ENCODE peak calls at places on chromosome 17, in ten cellular contexts. V is GM23338, B is Panc1, Q is stomach, M is transverse colon, J is SK-N-SH, W is SK-N-MC, I is spleen, A is sigmoid colon, N is K562. X is an unnamed sample. For H3K36me3, the result is how much of the 10 kb centered on the place peaks cover.

GRCh38 chr17:61400058-61400785 is 579 bp downstream of the TBX2 start:
- DNase-seq in V (peak), B (no peak), Q (no peak), M (no peak), J (peak), W (no peak), I (no peak), A (peak), N (no peak), X (no peak)

GRCh38 chr17:64441772-64442549 is 7.0 kb upstream of the MILR1 start:
- DNase-seq in V (no peak), B (no peak), Q (no peak), M (peak), J (no peak), W (peak), I (peak), A (peak), N (no peak), X (no peak)

GRCh38 chr17:4551141-4551540 is 4.0 kb downstream of the MYBBP1A start:
- DNase-seq in V (peak), B (no peak), Q (no peak), M (no peak), J (peak), W (no peak), I (peak), A (no peak), N (no peak), X (no peak)

GRCh38 chr17:48841395-48841831 is 10.6 kb downstream of the CALCOCO2 start:
- DNase-seq in V (no peak), B (no peak), Q (no peak), M (no peak), J (no peak), W (no peak), I (no peak), A (no peak), N (no peak), X (no peak)

GRCh38 chr17:50290074-50290702 is 15.9 kb downstream of the TMEM92 start:
- DNase-seq in V (no peak), B (peak), Q (peak), M (peak), J (no peak), W (no peak), I (no peak), A (peak), N (no peak), X (peak)

GRCh38 chr17:17849863-17850373 is 13.1 kb upstream of the SREBF1 start:
- DNase-seq in V (peak), B (no peak), Q (peak), M (peak), J (peak), W (peak), I (peak), A (no peak), N (peak), X (no peak)

GRCh38 chr17:48503747-48504146 is 27.1 kb downstream of the HOXB1 start:
- DNase-seq in V (no peak), B (no peak), Q (no peak), M (no peak), J (no peak), W (no peak), I (no peak), A (no peak), N (no peak), X (no peak)

GRCh38 chr17:37483311-37484039 is 6.2 kb upstream of the DUSP14 start:
- DNase-seq in V (peak), B (no peak), Q (no peak), M (peak), J (peak), W (no peak), I (no peak), A (peak), N (peak), X (no peak)

GRCh38 chr17:2707721-2708584 is 3.6 kb downstream of the CLUH start:
- DNase-seq in V (peak), B (no peak), Q (peak), M (peak), J (peak), W (no peak), I (peak), A (peak), N (peak), X (no peak)

GRCh38 chr17:59001158-59001814 is 105.4 kb downstream of the TRIM37 start:
- DNase-seq in V (peak), B (no peak), Q (peak), M (peak), J (no peak), W (no peak), I (peak), A (no peak), N (peak), X (no peak)

GRCh38 chr17:32503251-32504165 is 16.7 kb downstream of the CDK5R1 start:
- DNase-seq in V (no peak), B (no peak), Q (no peak), M (peak), J (no peak), W (no peak), I (peak), A (no peak), N (no peak), X (no peak)

GRCh38 chr17:78263063-78263735 is 31.8 kb downstream of the TMEM235 start:
- DNase-seq in V (no peak), B (no peak), Q (peak), M (peak), J (peak), W (no peak), I (peak), A (no peak), N (peak), X (no peak)

GRCh38 chr17:15404116-15404730 is 62.8 kb upstream of the TEKT3 start:
- DNase-seq in V (no peak), B (no peak), Q (no peak), M (no peak), J (no peak), W (no peak), I (no peak), A (no peak), N (no peak), X (no peak)

GRCh38 chr17:37614391-37614790 is 5.2 kb upstream of the SYNRG start:
- DNase-seq in V (no peak), B (no peak), Q (no peak), M (no peak), J (no peak), W (no peak), I (no peak), A (no peak), N (no peak), X (no peak)

GRCh38 chr17:48241131-48241591 is 133.6 kb downstream of the SNX11 start:
- DNase-seq in V (no peak), B (peak), Q (no peak), M (no peak), J (no peak), W (no peak), I (no peak), A (peak), N (peak), X (no peak)

GRCh38 chr17:65522751-65523404 is 38.6 kb downstream of the AXIN2 start:
- DNase-seq in V (no peak), B (no peak), Q (no peak), M (no peak), J (no peak), W (no peak), I (no peak), A (no peak), N (no peak), X (no peak)

GRCh38 chr17:70317416-70317815 is 148.1 kb downstream of the KCNJ2 start:
- DNase-seq in V (no peak), B (no peak), Q (no peak), M (no peak), J (no peak), W (no peak), I (no peak), A (no peak), N (no peak), X (no peak)

GRCh38 chr17:37096071-37096470 is 147.3 kb downstream of the AATF start:
- DNase-seq in V (no peak), B (no peak), Q (no peak), M (no peak), J (no peak), W (no peak), I (no peak), A (no peak), N (no peak), X (no peak)

GRCh38 chr17:49881054-49881402 is 33.2 kb upstream of the TAC4 start:
- DNase-seq in V (peak), B (no peak), Q (no peak), M (no peak), J (no peak), W (no peak), I (no peak), A (no peak), N (no peak), X (no peak)

GRCh38 chr17:43446773-43447172 is 37.0 kb upstream of the DHX8 start:
- DNase-seq in V (no peak), B (no peak), Q (no peak), M (no peak), J (no peak), W (no peak), I (no peak), A (no peak), N (no peak), X (no peak)

GRCh38 chr17:15409721-15410247 is 57.6 kb downstream of the CDRT4 start:
- DNase-seq in V (no peak), B (no peak), Q (no peak), M (peak), J (no peak), W (no peak), I (no peak), A (peak), N (no peak), X (no peak)

GRCh38 chr17:16415031-16415924 is at the start of gene TRPV2:
- DNase-seq in V (peak), B (no peak), Q (peak), M (peak), J (peak), W (no peak), I (peak), A (no peak), N (peak), X (no peak)

GRCh38 chr17:74240637-74241036 is 27.3 kb downstream of the TTYH2 start:
- DNase-seq in V (no peak), B (no peak), Q (no peak), M (no peak), J (no peak), W (peak), I (no peak), A (no peak), N (no peak), X (no peak)

GRCh38 chr17:49746791-49747490 is 17.0 kb downstream of the FAM117A start:
- DNase-seq in V (peak), B (no peak), Q (no peak), M (peak), J (no peak), W (no peak), I (no peak), A (no peak), N (no peak), X (no peak)

GRCh38 chr17:73498176-73498575 is 146.1 kb downstream of the SDK2 start:
- DNase-seq in V (no peak), B (no peak), Q (no peak), M (no peak), J (no peak), W (no peak), I (peak), A (no peak), N (no peak), X (no peak)

GRCh38 chr17:77849203-77849602 is 109.3 kb upstream of the TNRC6C start:
- DNase-seq in V (no peak), B (no peak), Q (no peak), M (no peak), J (no peak), W (no peak), I (no peak), A (no peak), N (no peak), X (no peak)

GRCh38 chr17:29165800-29166506 is 14.2 kb downstream of the MYO18A start:
- DNase-seq in V (peak), B (no peak), Q (no peak), M (no peak), J (no peak), W (no peak), I (peak), A (no peak), N (no peak), X (no peak)

GRCh38 chr17:76371656-76372628 is 12.5 kb upstream of the SPHK1 start:
- DNase-seq in V (no peak), B (no peak), Q (no peak), M (no peak), J (no peak), W (no peak), I (no peak), A (no peak), N (no peak), X (no peak)

GRCh38 chr17:47915667-47916242 is 19.7 kb downstream of the SP2 start:
- DNase-seq in V (no peak), B (no peak), Q (no peak), M (no peak), J (no peak), W (no peak), I (no peak), A (no peak), N (no peak), X (no peak)

GRCh38 chr17:54117452-54117851 is 294.7 kb downstream of the KIF2B start:
- DNase-seq in V (peak), B (no peak), Q (no peak), M (no peak), J (no peak), W (no peak), I (no peak), A (no peak), N (no peak), X (no peak)

GRCh38 chr17:75349589-75349988 is 55.9 kb downstream of the GRB2 start:
- DNase-seq in V (no peak), B (no peak), Q (no peak), M (no peak), J (no peak), W (no peak), I (no peak), A (no peak), N (no peak), X (no peak)

GRCh38 chr17:75350706-75351105 is 54.8 kb downstream of the GRB2 start:
- DNase-seq in V (peak), B (no peak), Q (no peak), M (no peak), J (no peak), W (no peak), I (no peak), A (no peak), N (no peak), X (no peak)

GRCh38 chr17:75353176-75353575 is 52.3 kb downstream of the GRB2 start:
- DNase-seq in V (no peak), B (no peak), Q (no peak), M (no peak), J (no peak), W (no peak), I (no peak), A (no peak), N (no peak), X (no peak)

GRCh38 chr17:75350029-75350428 is 55.4 kb downstream of the GRB2 start:
- DNase-seq in V (no peak), B (no peak), Q (no peak), M (no peak), J (no peak), W (no peak), I (no peak), A (no peak), N (no peak), X (no peak)

DNA sequence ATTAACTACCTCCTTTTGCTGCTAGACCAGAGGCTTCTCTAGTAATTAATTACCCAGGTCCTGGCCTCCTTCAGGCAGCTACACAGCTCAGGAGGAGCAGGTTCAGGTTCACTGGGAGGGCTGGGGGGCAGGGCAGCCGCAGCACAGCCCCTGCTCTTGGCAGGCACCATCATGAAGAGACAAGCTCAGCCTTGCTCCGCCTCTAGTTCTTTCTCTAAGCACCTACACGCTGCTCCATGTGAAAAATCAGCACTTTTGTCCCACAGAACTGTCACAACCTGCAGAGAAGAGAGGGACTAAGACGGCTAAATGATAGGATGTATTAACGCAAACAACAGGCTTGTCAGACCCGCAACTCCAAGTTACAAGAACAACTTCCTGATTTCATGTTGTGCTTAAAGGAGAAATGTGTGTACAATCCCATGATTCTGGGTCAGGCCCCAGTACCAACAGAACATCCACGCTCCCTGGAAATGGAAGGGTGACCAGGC is 53.4 kb downstream of the GRB2 start:
- DNase-seq in V (peak), B (no peak), Q (peak), M (no peak), J (peak), W (no peak), I (no peak), A (no peak), N (peak), X (no peak)
- TF ChIP-seq POLR2AphosphoS5 in V (no peak), B (no peak), Q (no peak), M (no peak), J (no peak), W (no peak), I (peak), A (no peak), N (no peak), X (no peak)

GRCh38 chr17:82269138-82269881 is 4.2 kb downstream of the CSNK1D start:
- DNase-seq in V (no peak), B (no peak), Q (no peak), M (peak), J (no peak), W (no peak), I (peak), A (no peak), N (no peak), X (no peak)

GRCh38 chr17:82270651-82271050 is 2.8 kb downstream of the CSNK1D start:
- DNase-seq in V (no peak), B (no peak), Q (no peak), M (no peak), J (no peak), W (no peak), I (peak), A (no peak), N (no peak), X (no peak)

GRCh38 chr17:82266142-82266541 is 7.4 kb downstream of the CSNK1D start:
- DNase-seq in V (no peak), B (no peak), Q (no peak), M (no peak), J (no peak), W (no peak), I (no peak), A (no peak), N (no peak), X (no peak)

GRCh38 chr17:82269882-82270500 is 3.5 kb downstream of the CSNK1D start:
- DNase-seq in V (no peak), B (no peak), Q (peak), M (no peak), J (no peak), W (no peak), I (peak), A (no peak), N (no peak), X (no peak)

GRCh38 chr17:82267575-82268379 is 5.7 kb downstream of the CSNK1D start:
- DNase-seq in V (no peak), B (peak), Q (peak), M (peak), J (peak), W (no peak), I (peak), A (peak), N (peak), X (peak)
- H3K36me3 ChIP-seq in V (under half), B (under half), Q (under half), M (under half), J (half or more), W (half or more), I (half or more), A (under half), N (half or more), X (under half)

GRCh38 chr17:39703913-39704312 is 4.0 kb downstream of the ERBB2 start:
- DNase-seq in V (no peak), B (no peak), Q (no peak), M (no peak), J (no peak), W (no peak), I (no peak), A (no peak), N (no peak), X (no peak)

GRCh38 chr17:39706383-39706782 is 6.5 kb downstream of the ERBB2 start:
- DNase-seq in V (no peak), B (no peak), Q (no peak), M (no peak), J (no peak), W (no peak), I (no peak), A (no peak), N (no peak), X (no peak)

GRCh38 chr17:39705786-39706348 is 6.0 kb downstream of the ERBB2 start:
- DNase-seq in V (no peak), B (no peak), Q (peak), M (peak), J (no peak), W (no peak), I (no peak), A (no peak), N (no peak), X (no peak)

GRCh38 chr17:39702901-39703893 is 3.3 kb downstream of the ERBB2 start:
- DNase-seq in V (no peak), B (peak), Q (no peak), M (no peak), J (no peak), W (no peak), I (no peak), A (no peak), N (no peak), X (no peak)

DNA sequence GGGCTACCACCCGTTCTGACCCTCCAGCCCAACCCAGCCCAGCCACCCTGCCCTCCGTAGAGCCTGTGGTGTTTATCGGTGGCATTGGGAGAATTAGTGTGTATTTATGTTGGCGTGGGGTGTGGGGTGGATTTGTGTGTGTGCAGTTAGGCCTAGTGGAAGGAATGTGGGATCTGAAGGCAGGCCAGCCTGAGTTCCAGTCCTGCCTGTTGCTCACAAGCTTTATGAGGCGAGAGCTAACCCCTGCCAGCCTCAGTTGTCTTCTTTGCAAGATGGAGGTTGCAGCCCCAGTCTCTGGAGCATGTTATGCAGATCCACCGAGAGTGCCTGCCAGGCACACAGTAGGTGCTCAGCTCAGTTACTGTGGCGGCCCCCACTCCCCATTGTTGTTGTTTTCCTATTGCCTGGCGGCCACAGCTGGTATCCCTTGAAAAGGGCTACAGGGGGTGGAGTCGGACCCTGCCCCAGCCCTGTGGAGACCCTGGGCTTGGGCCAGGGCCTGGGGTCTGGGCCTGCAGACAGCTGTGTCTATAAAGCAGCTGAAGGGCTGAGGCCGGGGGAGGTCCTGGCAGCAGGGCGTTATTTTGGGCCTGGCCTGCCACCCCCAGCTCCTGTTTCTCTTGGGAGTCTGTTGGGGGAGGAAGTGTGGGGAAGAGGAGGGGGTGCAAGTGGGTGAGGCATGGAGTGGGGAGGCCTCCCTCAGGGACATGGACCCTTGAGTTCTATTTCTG is 5.1 kb downstream of the ERBB2 start:
- DNase-seq in V (peak), B (no peak), Q (peak), M (no peak), J (no peak), W (no peak), I (no peak), A (no peak), N (no peak), X (no peak)
- H3K4me3 ChIP-seq in V (no peak), B (no peak), Q (no peak), M (no peak), J (no peak), W (no peak), I (no peak), A (no peak), N (no peak), X (no peak)

DNA sequence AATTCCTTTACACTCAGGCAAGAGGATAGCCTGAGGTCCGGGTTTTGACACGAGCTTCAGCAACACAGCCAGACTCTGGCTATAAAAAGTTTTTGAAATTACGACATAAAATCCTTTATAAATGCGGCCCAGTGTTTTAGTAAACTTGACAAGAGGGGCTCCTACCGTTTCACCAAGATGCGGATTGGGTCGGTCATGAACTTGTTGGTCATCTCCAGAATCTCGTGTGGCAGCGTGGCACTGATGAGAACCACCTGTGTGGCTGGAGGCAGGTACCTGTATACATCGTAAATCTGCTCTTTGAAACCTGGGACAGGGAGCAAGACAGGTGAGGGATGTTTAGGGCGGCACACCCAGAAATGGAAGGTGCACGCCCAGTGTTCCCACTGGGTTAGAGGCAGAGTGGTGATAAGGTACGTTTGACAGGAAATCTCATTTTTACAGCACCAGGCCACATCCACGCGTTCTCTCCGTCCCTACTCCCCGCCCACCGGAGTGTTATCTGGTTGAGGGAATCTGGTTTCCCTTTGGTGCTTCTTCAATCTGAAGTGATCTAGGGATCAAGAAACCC is 8.0 kb downstream of the EIF4A3 start:
- DNase-seq in V (no peak), B (no peak), Q (peak), M (peak), J (no peak), W (no peak), I (no peak), A (peak), N (no peak), X (no peak)
- TF ChIP-seq POLR2AphosphoS5 in V (no peak), B (no peak), Q (no peak), M (no peak), J (no peak), W (no peak), I (no peak), A (no peak), N (no peak), X (no peak)